ENCODE peak calls at places on chromosomes 7 and 10, in eight cellular contexts. C is stimulated activated CD4-positive, alpha-beta T cell treated with anti-CD3 and anti-CD28 coated beads, Interleukin-12 subunit alpha, Interleukin-12 subunit beta, amount 100 ng/mL, for 4 hours; K is NT2/D1; Y is iris pigment epithelial cell; D is stimulated activated CD8-positive, alpha-beta memory T cell treated with anti-CD3 and anti-CD28 coated beads, Interleukin-2, amount 100 ng/mL, for 48 hours; R is hypothalamus; W is CD8-positive, alpha-beta memory T cell; Q is mesenchymal stem cell. U is an unnamed sample.

GRCh38 chr7:157219154-157219553 is 80.4 kb downstream of the UBE3C start:
- DNase-seq in C (no peak), D (no peak), Q (no peak), R (no peak), W (no peak), Y (no peak), K (no peak), U (no peak)

GRCh38 chr7:107920048-107920772 is 29.2 kb downstream of the DLD start:
- DNase-seq in C (no peak), W (no peak), D (no peak), K (no peak), Q (peak), Y (peak), R (no peak), U (no peak)

GRCh38 chr10:98088186-98088971 is 46.1 kb upstream of the R3HCC1L start:
- DNase-seq in R (peak), D (no peak), C (no peak), K (no peak), W (no peak), Q (no peak), Y (no peak), U (no peak)

GRCh38 chr7:128191136-128191844 is 49.8 kb upstream of the LEP start:
- DNase-seq in C (no peak), Q (no peak), W (no peak), R (no peak), D (no peak), Y (no peak), K (no peak), U (no peak)

GRCh38 chr10:131972474-131973071 is 9.2 kb downstream of the BNIP3 start:
- DNase-seq in D (no peak), W (peak), K (no peak), Y (peak), R (peak), Q (peak), C (peak), U (peak)

GRCh38 chr10:93081834-93082233 is 8.1 kb downstream of the CYP26A1 start:
- DNase-seq in Q (no peak), R (no peak), D (no peak), C (no peak), K (no peak), Y (peak), W (no peak), U (no peak)

GRCh38 chr10:132272061-132272766 is 35.5 kb downstream of the STK32C start:
- DNase-seq in Q (no peak), C (no peak), W (no peak), Y (peak), K (no peak), R (peak), D (no peak), U (no peak)

GRCh38 chr10:110423650-110424049 is 74.1 kb upstream of the DUSP5 start:
- DNase-seq in C (no peak), D (no peak), K (no peak), Q (no peak), Y (no peak), R (no peak), W (no peak), U (no peak)

GRCh38 chr10:71974489-71975011 is 10.4 kb downstream of the CHST3 start:
- DNase-seq in W (no peak), Y (peak), Q (peak), K (no peak), R (no peak), C (peak), D (peak), U (no peak)

GRCh38 chr10:88999629-89000028 is 9.0 kb downstream of the FAS start:
- DNase-seq in Q (no peak), W (no peak), D (no peak), C (no peak), R (no peak), K (no peak), Y (no peak), U (no peak)

GRCh38 chr7:30278849-30279505 is 5.4 kb upstream of the ZNRF2 start:
- DNase-seq in Q (no peak), K (no peak), C (no peak), D (no peak), W (no peak), R (no peak), Y (no peak), U (no peak)

GRCh38 chr10:531541-531940 is 157.9 kb downstream of the DIP2C start:
- DNase-seq in Q (no peak), K (no peak), C (no peak), D (no peak), Y (no peak), W (no peak), R (no peak), U (no peak)